ENCODE peak calls at places on chromosome 18, in five cellular contexts. S is cardiac septum; F is neural progenitor cell; Q is stimulated activated CD4-positive, alpha-beta T cell treated with anti-CD3 and anti-CD28 coated beads, Interleukin-12 subunit alpha, Interleukin-12 subunit beta, amount 100 ng/mL, for 48 hours; G is GM12891. A is an unnamed sample.

GRCh38 chr18:24200899-24201298 is 62.0 kb downstream of the CABYR start:
- DNase-seq in G (no peak), Q (no peak), S (no peak), F (no peak), A (no peak)

GRCh38 chr18:22983175-22983574 is 50.0 kb downstream of the RBBP8 start:
- DNase-seq in Q (no peak), G (no peak), F (peak; percentile 2), S (no peak), A (no peak)

GRCh38 chr18:7196421-7196820 is 34.5 kb upstream of the LRRC30 start:
- DNase-seq in S (no peak), F (no peak), Q (no peak), G (no peak), A (no peak)

GRCh38 chr18:64082054-64082453 is 66.8 kb downstream of the LINC00305 start:
- DNase-seq in S (no peak), Q (no peak), F (no peak), G (no peak), A (no peak)

GRCh38 chr18:55706893-55707292 is 118.9 kb upstream of the TCF4 start:
- DNase-seq in F (no peak), S (no peak), Q (no peak), G (no peak), A (no peak)

GRCh38 chr18:8431036-8431435 is 178.2 kb upstream of the RAB12 start:
- DNase-seq in S (no peak), Q (no peak), F (no peak), G (no peak), A (no peak)

GRCh38 chr18:13086906-13087305 is 95.7 kb downstream of the CEP192 start:
- DNase-seq in F (no peak), Q (no peak), S (no peak), G (no peak), A (no peak)

GRCh38 chr18:66119347-66119746 is 368.5 kb downstream of the CDH7 start:
- DNase-seq in Q (no peak), G (no peak), S (no peak), F (no peak), A (no peak)

GRCh38 chr18:25275414-25276001 is 76.5 kb downstream of the ZNF521 start:
- DNase-seq in Q (no peak), S (no peak), F (no peak), G (no peak), A (no peak)

GRCh38 chr18:10705786-10706185 is 180.0 kb downstream of the NAPG start:
- DNase-seq in S (no peak), G (no peak), F (peak; percentile 12), Q (no peak), A (no peak)

GRCh38 chr18:25282922-25283703 is 68.9 kb downstream of the ZNF521 start:
- DNase-seq in G (no peak), F (peak; percentile 24), Q (no peak), S (no peak), A (no peak)

GRCh38 chr18:7221424-7222155 is 9.3 kb upstream of the LRRC30 start:
- DNase-seq in F (peak; percentile 91), Q (no peak), S (no peak), G (peak; percentile 12), A (no peak)

GRCh38 chr18:6543330-6543908 is 128.7 kb upstream of the L3MBTL4 start:
- DNase-seq in S (no peak), Q (no peak), G (no peak), F (peak; percentile 42), A (no peak)

GRCh38 chr18:25111382-25112070 is 240.4 kb downstream of the ZNF521 start:
- DNase-seq in Q (no peak), G (no peak), F (peak; percentile 58), S (no peak), A (no peak)

GRCh38 chr18:77177009-77177408 is 44.4 kb upstream of the MBP start:
- DNase-seq in F (no peak), G (no peak), Q (no peak), S (no peak), A (no peak)

GRCh38 chr18:67425724-67426123 is 90.8 kb downstream of the DSEL start:
- DNase-seq in G (no peak), Q (no peak), S (no peak), F (no peak), A (no peak)

GRCh38 chr18:79381811-79382311 is 13.9 kb upstream of the NFATC1 start:
- DNase-seq in G (no peak), F (no peak), Q (no peak), S (no peak), A (peak; percentile 71)

GRCh38 chr18:24518596-24518995 is 58.2 kb downstream of the HRH4 start:
- DNase-seq in F (no peak), Q (no peak), S (no peak), G (no peak), A (no peak)